ENCODE peak calls at places on chromosomes 11 and 22, in five cellular contexts. D is IMR-90, R is H1, E is mesenchymal stem cell, M is neuronal stem cell. C is an unnamed sample.

GRCh38 chr11:9461760-9462134 is 935 bp downstream of the ZNF143 start:
- DNase-seq in D (peak; percentile 15), R (no peak), E (peak; percentile 46), M (no peak), C (no peak)

GRCh38 chr11:76030973-76031590 is 175.2 kb downstream of the WNT11 start:
- DNase-seq in D (no peak), R (no peak), E (no peak), M (no peak), C (peak; percentile 68)

GRCh38 chr22:47067911-47068654 is 305.6 kb downstream of the TBC1D22A start:
- DNase-seq in D (no peak), R (no peak), E (no peak), M (no peak), C (no peak)

GRCh38 chr11:63858628-63859550 is 20.0 kb downstream of the MARK2 start:
- DNase-seq in D (peak; percentile 90), R (no peak), E (peak; percentile 90), M (no peak), C (peak; percentile 66)

GRCh38 chr22:41517172-41518047 is 26.9 kb downstream of the POLR3H start:
- DNase-seq in D (peak; percentile 46), R (peak; percentile 98), E (peak; percentile 59), M (peak; percentile 57), C (peak; percentile 33)

GRCh38 chr11:61507962-61508824 is at the start of gene LRRC10B:
- DNase-seq in D (no peak), R (peak; percentile 89), E (no peak), M (peak; percentile 86), C (peak; percentile 44)

GRCh38 chr22:46049726-46050450 is 72.9 kb upstream of the WNT7B start:
- DNase-seq in D (no peak), R (no peak), E (no peak), M (no peak), C (no peak)

GRCh38 chr11:1642288-1643145 is 12.9 kb downstream of the KRTAP5-5 start:
- DNase-seq in D (no peak), R (no peak), E (no peak), M (no peak), C (no peak)

GRCh38 chr11:36596880-36597279 is 1.2 kb downstream of the RAG2 start:
- DNase-seq in D (no peak), R (no peak), E (no peak), M (no peak), C (no peak)

GRCh38 chr11:56911312-56911711 is 77.4 kb upstream of the OR5AK2 start:
- DNase-seq in D (no peak), R (no peak), E (no peak), M (no peak), C (no peak)

GRCh38 chr11:131609317-131609716 is 238.9 kb downstream of the NTM start:
- DNase-seq in D (peak; percentile 46), R (no peak), E (peak; percentile 50), M (no peak), C (no peak)

GRCh38 chr11:116852261-116853125 is 15.1 kb upstream of the APOA1 start:
- DNase-seq in D (peak; percentile 57), R (no peak), E (peak; percentile 63), M (no peak), C (no peak)

GRCh38 chr11:128548655-128549255 is 38.6 kb downstream of the ETS1 start:
- DNase-seq in D (peak; percentile 32), R (peak; percentile 64), E (peak; percentile 76), M (no peak), C (no peak)

GRCh38 chr11:65445604-65446445 is 23.2 kb downstream of the NEAT1 start:
- DNase-seq in D (peak; percentile 37), R (no peak), E (peak; percentile 89), M (no peak), C (no peak)

GRCh38 chr22:47161631-47162030 is 399.2 kb downstream of the TBC1D22A start:
- DNase-seq in D (no peak), R (no peak), E (no peak), M (no peak), C (no peak)

GRCh38 chr11:127182586-127183203 is 182.1 kb upstream of the KIRREL3 start:
- DNase-seq in D (no peak), R (no peak), E (no peak), M (no peak), C (no peak)

GRCh38 chr22:18152519-18152918 is 2.5 kb downstream of the USP18 start:
- DNase-seq in D (no peak), R (no peak), E (no peak), M (no peak), C (no peak)

GRCh38 chr11:122696662-122697061 is 41.1 kb downstream of the UBASH3B start:
- DNase-seq in D (no peak), R (no peak), E (no peak), M (no peak), C (no peak)

GRCh38 chr11:107549253-107549953 is 16.1 kb downstream of the ALKBH8 start:
- DNase-seq in D (peak; percentile 51), R (no peak), E (peak; percentile 51), M (no peak), C (no peak)

GRCh38 chr11:101321222-101321621 is 191.6 kb upstream of the PGR start:
- DNase-seq in D (no peak), R (no peak), E (no peak), M (no peak), C (peak; percentile 18)

GRCh38 chr11:27553186-27553585 is 46.6 kb upstream of the LIN7C start:
- DNase-seq in D (no peak), R (no peak), E (no peak), M (no peak), C (no peak)

GRCh38 chr11:17343907-17344306 is 7.7 kb upstream of the NCR3LG1 start:
- DNase-seq in D (peak; percentile 87), R (no peak), E (peak; percentile 87), M (no peak), C (peak; percentile 60)

GRCh38 chr22:20429254-20430100 is 8.1 kb downstream of the SCARF2 start:
- DNase-seq in D (no peak), R (peak; percentile 90), E (no peak), M (peak; percentile 72), C (peak; percentile 75)

GRCh38 chr11:62501432-62501891 is 45.1 kb downstream of the AHNAK start:
- DNase-seq in D (peak; percentile 26), R (no peak), E (no peak), M (no peak), C (peak; percentile 34)

GRCh38 chr11:121374286-121374985 is 77.7 kb upstream of the SORL1 start:
- DNase-seq in D (no peak), R (no peak), E (no peak), M (no peak), C (no peak)
- H3K23ac ChIP-seq in D (no peak overlapping the region), R (no peak overlapping the region), E (no peak overlapping the region), M (no peak overlapping the region), C (no peak overlapping the region)

GRCh38 chr22:49063040-49063329 is 764.7 kb downstream of the BRD1 start:
- DNase-seq in D (no peak), R (no peak), E (no peak), M (no peak), C (no peak)
- H3K4me2 ChIP-seq in D (no peak overlapping the region), R (no peak overlapping the region), E (no peak overlapping the region), M (no peak overlapping the region), C (no peak overlapping the region)

GRCh38 chr11:15563054-15563453 is 448.3 kb downstream of the INSC start:
- DNase-seq in D (no peak), R (no peak), E (no peak), M (no peak), C (no peak)

GRCh38 chr11:15569626-15570025 is 454.9 kb downstream of the INSC start:
- DNase-seq in D (no peak), R (peak; percentile 30), E (no peak), M (no peak), C (no peak)

GRCh38 chr11:15565846-15566245 is 451.1 kb downstream of the INSC start:
- DNase-seq in D (no peak), R (peak; percentile 26), E (no peak), M (no peak), C (no peak)

DNA sequence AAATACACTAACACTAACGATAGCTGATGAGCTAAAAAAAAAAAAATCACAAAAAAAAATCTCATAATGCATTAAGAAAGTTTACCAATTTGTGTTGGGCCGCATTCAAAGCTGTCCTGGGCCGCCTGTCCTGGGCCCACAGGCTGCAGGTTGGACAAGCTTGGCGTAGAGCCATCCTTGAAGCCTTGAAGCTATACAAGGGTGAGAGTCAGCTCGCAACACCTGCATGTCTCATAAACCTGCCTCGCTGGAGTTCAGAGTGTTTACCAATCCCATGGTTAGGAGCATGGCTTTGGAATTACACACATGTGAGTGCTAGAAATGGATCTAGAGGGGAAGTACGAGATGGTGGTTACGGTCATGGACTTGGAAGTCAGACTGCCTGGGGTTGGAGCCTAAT is 453.7 kb downstream of the INSC start:
- DNase-seq in D (no peak), R (peak; percentile 24), E (no peak), M (no peak), C (no peak)
- H2AFZ ChIP-seq in D (no peak overlapping the region), R (no peak overlapping the region), E (no peak overlapping the region), M (no peak overlapping the region), C (no peak overlapping the region)

GRCh38 chr22:26564181-26564580 is 25.8 kb downstream of the TPST2 start:
- DNase-seq in D (no peak), R (no peak), E (no peak), M (no peak), C (no peak)
- H3K23ac ChIP-seq in D (no peak overlapping the region), R (no peak overlapping the region), E (no peak overlapping the region), M (no peak overlapping the region), C (no peak overlapping the region)

GRCh38 chr22:28736296-28737155 is 5.1 kb downstream of the CHEK2 start:
- DNase-seq in D (no peak), R (no peak), E (no peak), M (no peak), C (no peak)
- H3K4me2 ChIP-seq in D (no peak overlapping the region), R (peak overlapping the region; percentile 36), E (no peak overlapping the region), M (no peak overlapping the region), C (no peak overlapping the region)

GRCh38 chr11:34379081-34379480 is 21.3 kb upstream of the ABTB2 start:
- DNase-seq in D (peak; percentile 36), R (no peak), E (no peak), M (no peak), C (no peak)
- H2AFZ ChIP-seq in D (no peak overlapping the region), R (no peak overlapping the region), E (no peak overlapping the region), M (no peak overlapping the region), C (no peak overlapping the region)

DNA sequence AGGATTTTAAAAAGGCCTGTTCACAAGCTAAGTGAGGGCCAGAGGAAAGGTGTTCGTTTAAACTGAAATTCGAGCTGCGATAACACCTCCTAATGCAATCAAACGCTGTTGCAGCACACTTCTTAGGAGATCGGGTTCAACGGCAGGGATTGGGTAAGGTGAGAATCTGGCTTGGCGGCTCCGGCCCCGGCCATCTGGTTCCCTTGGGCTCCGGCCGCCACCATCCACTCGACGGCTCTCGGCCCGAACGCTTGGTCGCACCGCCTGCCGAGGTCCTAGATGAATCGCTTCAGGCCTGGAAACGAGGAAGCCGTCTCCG is 449 bp downstream of the C11orf71 start:
- DNase-seq in D (no peak), R (no peak), E (no peak), M (no peak), C (no peak)
- H3K23ac ChIP-seq in D (peak overlapping the region; percentile 92), R (no peak overlapping the region), E (peak overlapping the region; percentile 66), M (peak overlapping the region; percentile 76), C (no peak overlapping the region)